ENCODE peak calls at places on chromosome 1, in five cellular contexts. T, L, N, E and D are unnamed samples.

GRCh38 chr1:208211901-208212843 is 32.0 kb downstream of the PLXNA2 start:
- DNase-seq in E (no peak), N (no peak), L (peak), T (no peak), D (no peak)

GRCh38 chr1:179550753-179551682 is 24.7 kb downstream of the NPHS2 start:
- DNase-seq in E (no peak), N (no peak), L (peak), T (no peak), D (no peak)

GRCh38 chr1:3145489-3146325 is 76.7 kb downstream of the PRDM16 start:
- DNase-seq in T (no peak), N (no peak), E (no peak), L (no peak), D (no peak)

GRCh38 chr1:236425031-236425663 is 31.1 kb downstream of the EDARADD start:
- DNase-seq in N (peak), E (no peak), L (no peak), T (no peak), D (no peak)

GRCh38 chr1:212635141-212635601 is 26.6 kb downstream of the ATF3 start:
- DNase-seq in E (no peak), L (no peak), T (no peak), N (no peak), D (peak)

GRCh38 chr1:203526572-203526971 is 32.6 kb downstream of the OPTC start:
- DNase-seq in T (no peak), L (no peak), N (no peak), E (no peak), D (peak)

GRCh38 chr1:160131803-160132565 is 16.4 kb downstream of the ATP1A2 start:
- DNase-seq in E (no peak), T (peak), L (no peak), N (no peak), D (peak)

GRCh38 chr1:14976260-14976659 is 177.3 kb upstream of the TMEM51 start:
- DNase-seq in E (peak), N (no peak), L (no peak), T (no peak), D (no peak)

GRCh38 chr1:58788259-58788658 is 4.4 kb upstream of the JUN start:
- DNase-seq in L (no peak), E (no peak), T (no peak), N (no peak), D (no peak)

GRCh38 chr1:113683384-113684152 is 75.7 kb downstream of the PHTF1 start:
- DNase-seq in L (peak), N (no peak), E (no peak), T (no peak), D (no peak)

GRCh38 chr1:58251415-58252073 is 295.0 kb downstream of the OMA1 start:
- DNase-seq in N (no peak), E (no peak), L (peak), T (no peak), D (no peak)

GRCh38 chr1:28512058-28512611 is 6.3 kb downstream of the RCC1 start:
- DNase-seq in L (peak), N (no peak), E (no peak), T (no peak), D (no peak)

GRCh38 chr1:24121406-24121805 is 9.5 kb upstream of the MYOM3 start:
- DNase-seq in N (no peak), L (no peak), E (no peak), T (no peak), D (no peak)

GRCh38 chr1:166166400-166166699 is 451 bp downstream of the FAM78B start:
- DNase-seq in E (peak), L (no peak), T (no peak), N (no peak), D (no peak)

GRCh38 chr1:166167395-166167922 is 658 bp upstream of the FAM78B start:
- DNase-seq in L (peak), T (no peak), N (no peak), E (no peak), D (no peak)

GRCh38 chr1:166164995-166165660 is 1.7 kb downstream of the FAM78B start:
- DNase-seq in E (peak), L (peak), T (peak), N (peak), D (peak)

GRCh38 chr1:166165661-166166399 is 971 bp downstream of the FAM78B start:
- DNase-seq in T (no peak), N (no peak), E (peak), L (peak), D (no peak)

GRCh38 chr1:166166701-166167394 is at the start of gene FAM78B:
- DNase-seq in E (peak), L (peak), T (peak), N (peak), D (peak)
- TF ChIP-seq CTCF in E (no peak), L (no peak), T (no peak), N (no peak), D (no peak)

GRCh38 chr1:26829214-26829911 is 2.9 kb downstream of the ZDHHC18 start:
- DNase-seq in T (no peak), E (no peak), L (no peak), N (no peak), D (no peak)

GRCh38 chr1:26827663-26828062 is 1.2 kb downstream of the ZDHHC18 start:
- DNase-seq in E (no peak), N (no peak), L (no peak), T (no peak), D (no peak)

GRCh38 chr1:26826261-26827201 is at the start of gene ZDHHC18:
- DNase-seq in N (peak), L (peak), E (peak), T (peak), D (peak)

GRCh38 chr1:26827205-26827604 is 717 bp downstream of the ZDHHC18 start:
- DNase-seq in L (no peak), E (no peak), N (no peak), T (no peak), D (no peak)

DNA sequence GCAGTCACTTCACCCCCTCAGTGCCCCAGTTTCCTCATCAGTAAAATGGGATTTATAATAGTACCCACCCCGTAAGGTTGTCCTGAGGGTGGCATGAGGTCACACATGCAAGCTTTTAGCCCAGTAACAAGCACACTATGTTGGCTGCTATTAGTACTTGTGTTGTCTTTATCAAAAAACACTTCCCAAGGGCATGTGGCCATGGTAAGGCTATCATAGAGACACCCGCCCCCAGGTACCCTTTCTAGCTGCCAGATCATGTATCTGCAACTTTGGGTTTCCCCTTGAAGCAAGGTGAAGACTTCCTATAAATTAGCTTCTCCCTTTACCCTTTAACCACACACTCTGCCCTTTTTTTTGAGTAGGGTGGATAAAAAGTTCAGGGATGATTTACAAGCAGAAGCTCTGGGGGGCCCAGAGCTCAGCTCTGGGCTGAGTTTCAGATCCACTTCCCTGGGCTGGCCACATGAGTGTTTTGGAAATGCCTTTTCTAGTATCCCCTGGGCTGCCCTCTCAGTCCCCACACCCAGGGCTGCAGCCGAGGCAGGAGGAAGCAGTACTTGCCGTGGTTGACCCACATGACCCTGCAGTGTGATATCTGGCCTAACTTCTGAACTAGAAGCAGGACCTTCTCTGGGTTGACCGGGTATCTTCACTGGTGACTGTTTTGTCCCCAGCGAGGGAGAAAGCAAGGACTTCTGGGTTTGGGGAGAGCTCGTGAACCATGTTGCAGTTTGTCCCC is 2.0 kb downstream of the ZDHHC18 start:
- DNase-seq in T (no peak), E (peak), L (no peak), N (no peak), D (peak)
- H3K4me3 ChIP-seq in T (peak), E (peak), L (peak), N (peak), D (no peak)

GRCh38 chr1:92446546-92446945 is 40.2 kb downstream of the GFI1 start:
- DNase-seq in T (no peak), L (peak), E (no peak), N (no peak), D (no peak)
- TF ChIP-seq CTCF in T (no peak), L (no peak), E (no peak), N (no peak), D (no peak)

DNA sequence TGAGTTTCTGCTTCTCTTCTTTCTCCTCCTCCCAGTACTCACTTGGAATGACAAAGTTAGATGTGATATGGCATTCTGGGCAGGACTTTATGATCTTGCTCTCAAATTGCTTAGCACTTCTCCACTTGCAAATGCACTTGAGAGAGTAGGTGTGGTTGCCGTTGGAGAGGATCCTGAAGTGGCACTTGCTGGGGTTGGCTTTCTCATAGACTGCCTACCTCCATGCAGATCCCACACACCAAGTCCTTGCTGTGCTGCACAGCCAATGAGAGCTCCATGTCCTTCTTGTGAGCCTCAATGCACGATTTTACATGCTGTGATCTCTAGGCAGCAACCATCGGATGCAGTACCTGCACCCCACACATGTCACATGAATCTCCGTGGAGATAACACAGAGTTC is 45.1 kb downstream of the ZNF691 start:
- DNase-seq in E (no peak), T (no peak), N (no peak), L (no peak), D (peak)
- H3K4me3 ChIP-seq in E (no peak), T (no peak), N (no peak), L (no peak), D (no peak)

GRCh38 chr1:40664167-40664537 is 1.3 kb downstream of the RIMS3 start:
- DNase-seq in N (no peak), T (no peak), L (no peak), E (no peak), D (no peak)

GRCh38 chr1:40662864-40663263 is 2.6 kb downstream of the RIMS3 start:
- DNase-seq in L (no peak), T (no peak), E (no peak), N (no peak), D (no peak)

GRCh38 chr1:40664791-40665190 is 691 bp downstream of the RIMS3 start:
- DNase-seq in L (no peak), T (no peak), E (no peak), N (no peak), D (no peak)

GRCh38 chr1:40663324-40664166 is 1.9 kb downstream of the RIMS3 start:
- DNase-seq in T (no peak), E (no peak), L (no peak), N (no peak), D (no peak)

DNA sequence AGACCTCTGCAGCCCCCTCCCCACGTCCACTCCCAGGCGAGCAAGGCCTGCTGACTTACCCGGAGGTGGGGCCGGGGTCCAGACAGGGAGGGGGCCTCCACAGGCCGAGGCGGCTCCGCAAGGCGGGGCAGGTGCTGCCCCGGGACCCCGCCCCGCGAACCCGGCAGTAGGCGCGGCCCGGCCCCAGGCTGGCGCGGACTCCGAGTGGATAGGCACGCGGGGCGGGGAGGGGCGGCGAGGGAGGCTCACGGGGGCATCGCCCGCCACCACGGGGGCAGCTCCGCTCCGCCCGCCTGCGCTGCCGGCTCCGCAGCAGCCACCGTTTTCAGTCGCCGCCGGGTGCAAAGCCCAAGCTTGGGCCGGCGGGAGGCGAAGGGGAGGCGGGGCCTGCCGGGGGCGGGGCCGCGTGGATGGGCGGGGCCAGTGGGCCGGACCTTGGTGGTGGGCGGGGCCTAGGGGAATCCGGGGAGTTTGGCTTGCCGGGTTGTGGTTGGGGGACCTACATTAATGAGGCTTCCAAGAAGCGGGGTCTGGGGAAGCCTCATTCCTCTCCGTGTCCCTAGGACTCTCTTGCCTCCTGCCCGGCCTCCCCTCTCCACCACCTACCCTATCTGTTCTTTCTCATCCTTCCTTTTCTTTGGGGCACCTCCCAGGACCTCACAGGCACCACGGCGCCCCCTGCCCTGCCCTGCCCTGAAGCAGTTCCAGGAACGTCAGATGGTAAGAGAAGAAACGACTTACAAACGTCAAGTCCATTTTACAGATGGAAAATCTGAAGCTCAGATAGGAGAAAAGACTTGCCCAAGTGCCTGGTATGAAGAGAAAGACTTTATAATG is at the start of gene RIMS3:
- DNase-seq in N (peak), E (peak), L (peak), T (peak), D (peak)
- TF ChIP-seq CTCF in N (peak), E (no peak), L (no peak), T (no peak), D (no peak)

DNA sequence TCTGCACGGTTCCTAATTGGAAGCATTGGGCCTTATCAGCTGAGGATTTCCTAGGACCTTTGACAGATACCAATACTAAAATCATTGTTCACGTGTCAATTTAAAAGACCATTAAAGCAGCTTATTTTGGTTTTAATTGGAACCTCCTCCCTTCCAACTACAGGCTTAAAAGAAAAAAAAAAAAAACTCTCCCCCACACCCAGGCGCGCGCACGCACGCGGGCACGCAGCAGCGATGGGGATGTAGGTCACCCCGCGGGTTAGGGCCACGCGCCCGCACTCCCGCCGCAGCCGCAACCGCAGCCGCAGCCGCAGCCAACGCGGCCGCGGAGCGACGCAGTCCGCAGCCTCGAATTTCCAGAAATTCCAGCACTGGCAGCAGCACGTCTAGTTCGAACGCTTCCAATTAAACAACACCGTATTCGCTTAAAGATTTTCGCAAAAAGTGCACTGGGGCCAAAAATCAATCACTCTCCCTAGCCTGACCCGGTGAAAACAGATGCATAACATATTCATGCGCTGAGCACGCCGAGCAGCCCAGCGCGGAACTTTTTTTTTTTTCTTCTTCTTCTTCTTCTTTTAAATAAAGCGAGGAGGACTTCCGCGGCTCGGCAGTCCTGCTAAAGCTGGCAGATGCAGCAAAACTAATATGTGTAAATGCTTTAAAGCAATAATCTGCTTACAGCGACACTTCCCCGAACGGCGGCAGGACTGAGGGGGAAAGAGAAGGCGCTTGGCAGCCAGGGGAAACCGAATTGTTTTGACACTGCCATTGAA is 13.3 kb upstream of the BARHL2 start:
- DNase-seq in N (no peak), T (no peak), L (no peak), E (peak), D (no peak)
- H3K4me3 ChIP-seq in N (peak), T (peak), L (no peak), E (no peak), D (no peak)

DNA sequence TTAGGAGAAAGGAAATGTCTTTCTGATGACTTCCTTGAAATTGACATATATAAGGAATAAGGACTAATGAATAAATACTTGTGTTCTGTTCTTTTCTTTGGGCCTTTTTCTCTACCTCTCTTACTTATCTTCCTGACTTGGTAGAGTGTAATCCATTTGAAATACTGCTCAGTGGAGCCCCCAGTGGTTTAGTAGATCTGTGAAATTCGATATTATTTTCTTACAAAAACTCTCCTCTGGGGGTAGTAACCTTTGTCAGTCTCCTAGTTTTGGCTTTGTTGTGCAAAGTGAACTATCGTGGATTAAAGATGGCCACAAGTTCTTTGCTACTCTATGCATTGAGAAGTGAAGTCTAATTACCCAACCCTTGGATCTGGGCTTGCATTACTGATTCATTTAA is 48.8 kb downstream of the DUSP10 start:
- DNase-seq in E (no peak), N (no peak), T (no peak), L (no peak), D (no peak)
- TF ChIP-seq CTCF in E (no peak), N (no peak), T (no peak), L (peak), D (no peak)

GRCh38 chr1:201739492-201740085 is 89.4 kb upstream of the IPO9 start:
- DNase-seq in E (peak), L (no peak), N (no peak), T (peak), D (peak)
- H3K4me3 ChIP-seq in E (peak), L (peak), N (no peak), T (peak), D (peak)

GRCh38 chr1:228226956-228227791 is 19.3 kb downstream of the OBSCN start:
- DNase-seq in L (peak), E (no peak), N (peak), T (no peak), D (no peak)
- TF ChIP-seq CTCF in L (no peak), E (no peak), N (no peak), T (no peak), D (peak)